ENCODE peak calls at places on chromosomes 2 and 18, in seven cellular contexts. A, S, N, P, T, G and J are unnamed samples.

GRCh38 chr2:25383806-25384205 is 42.1 kb upstream of the DNMT3A start:
- DNase-seq in A (no peak), S (no peak), N (no peak), P (no peak), T (no peak), G (no peak), J (no peak)

GRCh38 chr2:12930382-12930781 is 213.6 kb downstream of the TRIB2 start:
- DNase-seq in A (no peak), S (no peak), N (no peak), P (no peak), T (no peak), G (no peak), J (no peak)

GRCh38 chr2:190840572-190841172 is 39.9 kb upstream of the GLS start:
- DNase-seq in A (no peak), S (no peak), N (no peak), P (no peak), T (no peak), G (no peak), J (no peak)

GRCh38 chr2:11573418-11574175 is 39.8 kb downstream of the GREB1 start:
- DNase-seq in A (no peak), S (no peak), N (no peak), P (no peak), T (no peak), G (no peak), J (no peak)

GRCh38 chr2:10271509-10271908 is 31.2 kb upstream of the HPCAL1 start:
- DNase-seq in A (no peak), S (no peak), N (no peak), P (no peak), T (peak; percentile 13), G (no peak), J (no peak)

GRCh38 chr2:168244318-168244717 is 3.1 kb downstream of the STK39 start:
- DNase-seq in A (peak; percentile 86), S (no peak), N (no peak), P (peak; percentile 64), T (peak; percentile 60), G (peak; percentile 76), J (peak; percentile 66)

GRCh38 chr18:74284501-74285004 is 7.2 kb downstream of the CYB5A start:
- DNase-seq in A (no peak), S (peak; percentile 16), N (no peak), P (no peak), T (no peak), G (no peak), J (no peak)

GRCh38 chr2:219437690-219438089 is 3.0 kb downstream of the SPEG start:
- DNase-seq in A (no peak), S (no peak), N (no peak), P (no peak), T (no peak), G (no peak), J (no peak)

GRCh38 chr2:144377929-144378328 is 142.0 kb downstream of the ZEB2 start:
- DNase-seq in A (peak; percentile 17), S (no peak), N (no peak), P (no peak), T (no peak), G (peak; percentile 49), J (no peak)

GRCh38 chr2:219350215-219350937 is 17.8 kb upstream of the RESP18 start:
- DNase-seq in A (no peak), S (no peak), N (no peak), P (no peak), T (no peak), G (no peak), J (no peak)

GRCh38 chr18:61765097-61765496 is 127.7 kb downstream of the RNF152 start:
- DNase-seq in A (peak; percentile 8), S (no peak), N (no peak), P (no peak), T (no peak), G (peak; percentile 46), J (no peak)